ENCODE peak calls at places on chromosomes 16 and 17, in seven cellular contexts. U, Q, Z, I, M, E and B are unnamed samples.

GRCh38 chr17:68141050-68141449 is 105.5 kb downstream of the KPNA2 start:
- DNase-seq in U (no peak), Q (no peak), Z (no peak), I (no peak), M (no peak), E (no peak), B (no peak)

GRCh38 chr17:21375757-21376584 is at the start of gene KCNJ12:
- DNase-seq in U (no peak), Q (no peak), Z (no peak), I (no peak), M (peak; percentile 79), E (no peak), B (no peak)

GRCh38 chr17:6699997-6700947 is 12.9 kb downstream of the SLC13A5 start:
- DNase-seq in U (no peak), Q (no peak), Z (no peak), I (no peak), M (no peak), E (peak; percentile 98), B (peak; percentile 6)

GRCh38 chr17:78789663-78790181 is 7.6 kb upstream of the CYTH1 start:
- DNase-seq in U (no peak), Q (no peak), Z (no peak), I (no peak), M (peak; percentile 46), E (no peak), B (no peak)

GRCh38 chr17:78973792-78974520 is 5.8 kb downstream of the LGALS3BP start:
- DNase-seq in U (no peak), Q (no peak), Z (no peak), I (no peak), M (peak; percentile 44), E (no peak), B (no peak)

GRCh38 chr17:62737513-62737912 is 70.6 kb downstream of the MARCHF10 start:
- DNase-seq in U (no peak), Q (no peak), Z (no peak), I (no peak), M (no peak), E (no peak), B (no peak)

GRCh38 chr16:73172621-73173312 is 124.8 kb upstream of the ZFHX3 start:
- DNase-seq in U (peak; percentile 55), Q (no peak), Z (no peak), I (peak; percentile 32), M (peak; percentile 80), E (no peak), B (no peak)

GRCh38 chr16:75264531-75264998 is 13.1 kb upstream of the BCAR1 start:
- DNase-seq in U (no peak), Q (no peak), Z (no peak), I (no peak), M (peak; percentile 76), E (no peak), B (no peak)

GRCh38 chr17:45784583-45785372 is 658 bp downstream of the CRHR1 start:
- DNase-seq in U (peak; percentile 80), Q (no peak), Z (no peak), I (peak; percentile 63), M (peak; percentile 90), E (peak; percentile 24), B (no peak)

GRCh38 chr16:20675488-20676267 is 21.8 kb downstream of the ACSM1 start:
- DNase-seq in U (peak; percentile 59), Q (peak; percentile 19), Z (peak; percentile 38), I (peak; percentile 18), M (no peak), E (peak; percentile 64), B (peak; percentile 40)

GRCh38 chr17:58039975-58040374 is 32.9 kb upstream of the SRSF1 start:
- DNase-seq in U (no peak), Q (no peak), Z (no peak), I (no peak), M (no peak), E (no peak), B (no peak)

GRCh38 chr17:75587718-75588545 is at the start of gene MYO15B:
- DNase-seq in U (peak; percentile 87), Q (no peak), Z (no peak), I (peak; percentile 43), M (no peak), E (no peak), B (no peak)

GRCh38 chr16:30659507-30660423 is 1.5 kb downstream of the FBRS start:
- DNase-seq in U (no peak), Q (no peak), Z (no peak), I (peak; percentile 66), M (peak; percentile 82), E (no peak), B (peak; percentile 13)

GRCh38 chr17:46139365-46140210 is 53.6 kb downstream of the KANSL1 start:
- DNase-seq in U (no peak), Q (no peak), Z (no peak), I (no peak), M (no peak), E (no peak), B (no peak)

GRCh38 chr16:48081656-48082055 is 74.1 kb downstream of the ABCC12 start:
- DNase-seq in U (no peak), Q (no peak), Z (no peak), I (no peak), M (no peak), E (no peak), B (no peak)

GRCh38 chr17:3929764-3930163 is 13.5 kb upstream of the P2RX1 start:
- DNase-seq in U (no peak), Q (no peak), Z (no peak), I (no peak), M (no peak), E (no peak), B (no peak)

GRCh38 chr16:760498-761343 is at the start of gene MSLN:
- DNase-seq in U (no peak), Q (peak; percentile 67), Z (no peak), I (no peak), M (no peak), E (peak; percentile 61), B (no peak)

GRCh38 chr17:77422104-77422782 is 281.5 kb downstream of the SEC14L1 start:
- DNase-seq in U (no peak), Q (no peak), Z (no peak), I (no peak), M (no peak), E (no peak), B (no peak)

GRCh38 chr17:77426676-77427386 is 286.1 kb downstream of the SEC14L1 start:
- DNase-seq in U (no peak), Q (no peak), Z (no peak), I (no peak), M (no peak), E (no peak), B (no peak)

GRCh38 chr17:77425791-77426641 is 285.2 kb downstream of the SEC14L1 start:
- DNase-seq in U (no peak), Q (no peak), Z (no peak), I (peak; percentile 86), M (peak; percentile 54), E (no peak), B (no peak)

GRCh38 chr17:77423589-77424451 is 283.1 kb downstream of the SEC14L1 start:
- DNase-seq in U (no peak), Q (no peak), Z (no peak), I (no peak), M (peak; percentile 73), E (no peak), B (no peak)

GRCh38 chr17:77424585-77425344 is 284.0 kb downstream of the SEC14L1 start:
- DNase-seq in U (no peak), Q (no peak), Z (no peak), I (peak; percentile 49), M (peak; percentile 99), E (no peak), B (no peak)
- TF ChIP-seq YY1 in U (no peak), Q (no peak), Z (no peak), I (no peak), M (no peak), E (no peak), B (no peak)

GRCh38 chr16:22306788-22307187 is 9.6 kb downstream of the POLR3E start:
- DNase-seq in U (no peak), Q (no peak), Z (no peak), I (no peak), M (no peak), E (no peak), B (no peak)

GRCh38 chr16:22311520-22311919 is 14.3 kb downstream of the POLR3E start:
- DNase-seq in U (no peak), Q (no peak), Z (no peak), I (no peak), M (no peak), E (no peak), B (no peak)

GRCh38 chr16:22308824-22309520 is 11.8 kb downstream of the POLR3E start:
- DNase-seq in U (no peak), Q (no peak), Z (no peak), I (no peak), M (no peak), E (no peak), B (no peak)

GRCh38 chr16:22304411-22304810 is 7.2 kb downstream of the POLR3E start:
- DNase-seq in U (no peak), Q (no peak), Z (no peak), I (no peak), M (no peak), E (no peak), B (no peak)

GRCh38 chr16:22307838-22308237 is 10.6 kb downstream of the POLR3E start:
- DNase-seq in U (no peak), Q (no peak), Z (no peak), I (no peak), M (no peak), E (no peak), B (no peak)
- H3K36me3 ChIP-seq in U (peaks cover 48% of the 10 kb centered on the region), Q (peaks cover 45% of the 10 kb centered on the region), Z (peaks cover 36% of the 10 kb centered on the region), I (peaks cover 93% of the 10 kb centered on the region), M (peaks cover 67% of the 10 kb centered on the region), E (peaks cover 89% of the 10 kb centered on the region), B (peaks cover 95% of the 10 kb centered on the region)

GRCh38 chr17:73393381-73393780 is 81.6 kb upstream of the CDC42EP4 start:
- DNase-seq in U (no peak), Q (no peak), Z (no peak), I (no peak), M (no peak), E (no peak), B (no peak)

GRCh38 chr17:73394523-73395450 is 83.0 kb upstream of the CDC42EP4 start:
- DNase-seq in U (no peak), Q (no peak), Z (no peak), I (no peak), M (no peak), E (no peak), B (no peak)

GRCh38 chr17:73391331-73392265 is 79.8 kb upstream of the CDC42EP4 start:
- DNase-seq in U (no peak), Q (no peak), Z (no peak), I (no peak), M (no peak), E (no peak), B (no peak)

GRCh38 chr17:73396429-73397277 is 84.9 kb upstream of the CDC42EP4 start:
- DNase-seq in U (no peak), Q (no peak), Z (no peak), I (no peak), M (no peak), E (peak; percentile 20), B (no peak)

DNA sequence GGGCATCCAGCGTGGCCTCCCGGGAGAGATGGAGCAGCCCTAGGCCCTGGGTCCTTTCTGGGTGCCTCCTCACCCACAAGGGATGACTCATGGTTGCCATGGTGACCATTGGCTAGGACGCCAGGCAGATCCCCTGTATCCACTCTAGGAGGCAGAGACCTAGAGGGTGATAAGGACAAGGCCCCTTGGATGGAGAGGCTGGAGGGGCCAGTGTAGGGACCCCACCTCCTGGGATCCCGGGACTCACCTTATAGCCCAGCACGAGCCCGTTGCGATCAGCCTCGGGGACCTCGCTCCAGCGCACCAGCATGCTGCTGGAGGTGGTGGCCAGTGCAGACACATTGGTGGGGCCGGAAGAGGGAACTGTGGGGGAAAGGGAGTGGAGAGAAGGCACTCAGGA is 82.2 kb upstream of the CDC42EP4 start:
- DNase-seq in U (no peak), Q (peak; percentile 16), Z (no peak), I (peak; percentile 53), M (peak; percentile 71), E (peak; percentile 20), B (no peak)
- TF ChIP-seq YY1 in U (no peak), Q (no peak), Z (no peak), I (no peak), M (no peak), E (no peak), B (no peak)

GRCh38 chr17:80664217-80664780 is 119.7 kb downstream of the RPTOR start:
- DNase-seq in U (no peak), Q (no peak), Z (no peak), I (no peak), M (no peak), E (no peak), B (no peak)
- H3K36me3 ChIP-seq in U (no peaks in the 10 kb centered on the region), Q (no peaks in the 10 kb centered on the region), Z (no peaks in the 10 kb centered on the region), I (peaks cover 7% of the 10 kb centered on the region), M (no peaks in the 10 kb centered on the region), E (no peaks in the 10 kb centered on the region), B (peaks cover 10% of the 10 kb centered on the region)